ENCODE peak calls at places on chromosomes 5 and 9, in eight cellular contexts. A is kidney epithelial cell, Y is omental fat pad, L is WTC11, F is upper lobe of right lung, O is uterus, U is GM12864, G is psoas muscle. S is an unnamed sample.

GRCh38 chr9:77909306-77909705 is 122.3 kb downstream of the GNAQ start:
- DNase-seq in A (no peak), Y (no peak), L (no peak), F (no peak), O (no peak), U (no peak), G (no peak), S (no peak)

GRCh38 chr5:139295692-139296091 is 2.2 kb downstream of the MATR3 start:
- DNase-seq in A (no peak), Y (no peak), L (no peak), F (no peak), O (no peak), U (no peak), G (no peak), S (no peak)

GRCh38 chr5:159198063-159199036 is 11.0 kb downstream of the RNF145 start:
- DNase-seq in A (no peak), Y (no peak), L (no peak), F (no peak), O (no peak), U (peak), G (no peak), S (no peak)

GRCh38 chr5:111781200-111781599 is 24.2 kb upstream of the NREP start:
- DNase-seq in A (no peak), Y (no peak), L (no peak), F (peak), O (peak), U (no peak), G (peak), S (no peak)

GRCh38 chr9:84054341-84055010 is 73.9 kb downstream of the RMI1 start:
- DNase-seq in A (no peak), Y (no peak), L (no peak), F (no peak), O (no peak), U (no peak), G (peak), S (no peak)

GRCh38 chr5:112548246-112548982 is 129.3 kb upstream of the EPB41L4A start:
- DNase-seq in A (peak), Y (no peak), L (no peak), F (no peak), O (no peak), U (no peak), G (no peak), S (no peak)

GRCh38 chr5:173890195-173890951 is 2.2 kb downstream of the CPEB4 start:
- DNase-seq in A (no peak), Y (no peak), L (peak), F (no peak), O (peak), U (no peak), G (peak), S (peak)

GRCh38 chr9:89359636-89360315 is 41.5 kb downstream of the SECISBP2 start:
- DNase-seq in A (no peak), Y (no peak), L (no peak), F (no peak), O (no peak), U (no peak), G (no peak), S (no peak)

GRCh38 chr9:18626046-18626698 is 152.2 kb downstream of the ADAMTSL1 start:
- DNase-seq in A (no peak), Y (no peak), L (no peak), F (no peak), O (no peak), U (no peak), G (no peak), S (no peak)

GRCh38 chr9:25913806-25914205 is 235.6 kb upstream of the TUSC1 start:
- DNase-seq in A (no peak), Y (no peak), L (no peak), F (no peak), O (no peak), U (no peak), G (no peak), S (no peak)

GRCh38 chr9:21708225-21708624 is 94.2 kb upstream of the MTAP start:
- DNase-seq in A (no peak), Y (no peak), L (no peak), F (no peak), O (no peak), U (no peak), G (no peak), S (no peak)

GRCh38 chr5:118919016-118919415 is 69.3 kb downstream of the DTWD2 start:
- DNase-seq in A (no peak), Y (no peak), L (no peak), F (no peak), O (no peak), U (no peak), G (no peak), S (no peak)

GRCh38 chr5:67416133-67416937 is 219.7 kb upstream of the CD180 start:
- DNase-seq in A (no peak), Y (no peak), L (no peak), F (no peak), O (no peak), U (no peak), G (no peak), S (no peak)

GRCh38 chr5:34012791-34013190 is 4.9 kb upstream of the AMACR start:
- DNase-seq in A (no peak), Y (no peak), L (no peak), F (no peak), O (no peak), U (no peak), G (no peak), S (no peak)

GRCh38 chr5:174464504-174465165 is 259.7 kb upstream of the MSX2 start:
- DNase-seq in A (no peak), Y (no peak), L (no peak), F (no peak), O (no peak), U (no peak), G (no peak), S (no peak)

GRCh38 chr9:77964258-77964657 is 67.4 kb downstream of the GNAQ start:
- DNase-seq in A (no peak), Y (no peak), L (no peak), F (no peak), O (no peak), U (no peak), G (no peak), S (no peak)

GRCh38 chr9:120715331-120715924 is 1.2 kb upstream of the MEGF9 start:
- DNase-seq in A (peak), Y (no peak), L (peak), F (no peak), O (peak), U (no peak), G (peak), S (no peak)

GRCh38 chr9:121818016-121818661 is 166.7 kb downstream of the DAB2IP start:
- DNase-seq in A (no peak), Y (no peak), L (no peak), F (peak), O (no peak), U (no peak), G (no peak), S (no peak)

GRCh38 chr9:26524225-26524624 is 368.4 kb downstream of the CAAP1 start:
- DNase-seq in A (no peak), Y (no peak), L (no peak), F (no peak), O (peak), U (no peak), G (no peak), S (no peak)

GRCh38 chr9:134867917-134868750 is 12.5 kb upstream of the FCN2 start:
- DNase-seq in A (no peak), Y (no peak), L (no peak), F (peak), O (peak), U (no peak), G (no peak), S (no peak)

GRCh38 chr5:180441577-180441976 is 52.6 kb upstream of the CNOT6 start:
- DNase-seq in A (no peak), Y (peak), L (no peak), F (peak), O (no peak), U (no peak), G (peak), S (no peak)

GRCh38 chr9:128005938-128006337 is 25.1 kb upstream of the EEIG1 start:
- DNase-seq in A (no peak), Y (no peak), L (no peak), F (no peak), O (peak), U (no peak), G (peak), S (peak)

GRCh38 chr5:158886086-158886485 is 213.6 kb downstream of the EBF1 start:
- DNase-seq in A (no peak), Y (no peak), L (no peak), F (no peak), O (no peak), U (no peak), G (no peak), S (no peak)

GRCh38 chr9:22278426-22278825 is 168.2 kb upstream of the DMRTA1 start:
- DNase-seq in A (no peak), Y (no peak), L (no peak), F (no peak), O (no peak), U (no peak), G (no peak), S (no peak)

GRCh38 chr5:172420215-172420934 is 34.0 kb downstream of the SH3PXD2B start:
- DNase-seq in A (no peak), Y (peak), L (peak), F (peak), O (peak), U (peak), G (peak), S (no peak)

GRCh38 chr9:125805057-125805456 is 57.9 kb downstream of the PBX3 start:
- DNase-seq in A (no peak), Y (no peak), L (no peak), F (no peak), O (no peak), U (no peak), G (no peak), S (no peak)

GRCh38 chr9:126671381-126671831 is 57.7 kb downstream of the LMX1B start:
- DNase-seq in A (no peak), Y (no peak), L (no peak), F (no peak), O (no peak), U (no peak), G (no peak), S (no peak)

GRCh38 chr9:86185872-86186271 is 73.6 kb downstream of the C9orf153 start:
- DNase-seq in A (no peak), Y (no peak), L (no peak), F (no peak), O (no peak), U (no peak), G (no peak), S (no peak)

GRCh38 chr9:25857167-25857566 is 178.9 kb upstream of the TUSC1 start:
- DNase-seq in A (no peak), Y (no peak), L (no peak), F (no peak), O (no peak), U (no peak), G (no peak), S (no peak)

GRCh38 chr5:67100301-67100700 is 96.3 kb downstream of the CD180 start:
- DNase-seq in A (no peak), Y (no peak), L (no peak), F (no peak), O (no peak), U (no peak), G (no peak), S (no peak)

GRCh38 chr5:74772359-74772758 is 5.3 kb downstream of the NSA2 start:
- DNase-seq in A (no peak), Y (no peak), L (no peak), F (no peak), O (no peak), U (no peak), G (no peak), S (no peak)

GRCh38 chr5:53730938-53731337 is 170.5 kb downstream of the NDUFS4 start:
- DNase-seq in A (no peak), Y (no peak), L (no peak), F (no peak), O (no peak), U (no peak), G (no peak), S (peak)

GRCh38 chr9:36450110-36450732 is 50.2 kb upstream of the RNF38 start:
- DNase-seq in A (peak), Y (no peak), L (no peak), F (no peak), O (no peak), U (no peak), G (no peak), S (peak)

GRCh38 chr5:148979104-148979723 is 83.6 kb downstream of the SH3TC2 start:
- DNase-seq in A (no peak), Y (no peak), L (no peak), F (peak), O (no peak), U (no peak), G (peak), S (no peak)

GRCh38 chr9:90458485-90458884 is 184.1 kb downstream of the DIRAS2 start:
- DNase-seq in A (no peak), Y (no peak), L (peak), F (no peak), O (no peak), U (no peak), G (no peak), S (peak)

GRCh38 chr9:33637881-33638280 is 113.8 kb downstream of the ANKRD18B start:
- DNase-seq in A (no peak), Y (no peak), L (no peak), F (no peak), O (no peak), U (no peak), G (no peak), S (no peak)

GRCh38 chr9:81083062-81083461 is 606.3 kb downstream of the TLE1 start:
- DNase-seq in A (no peak), Y (no peak), L (peak), F (no peak), O (no peak), U (no peak), G (no peak), S (no peak)
- TF ChIP-seq CTCF in A (peak), Y (no peak), L (no peak), F (no peak), O (peak), U (peak), G (no peak), S (no peak)

GRCh38 chr5:133995903-133996563 is 8.7 kb downstream of the VDAC1 start:
- DNase-seq in A (no peak), Y (no peak), L (no peak), F (no peak), O (no peak), U (no peak), G (peak), S (no peak)

GRCh38 chr5:133994990-133995333 is 9.8 kb downstream of the VDAC1 start:
- DNase-seq in A (no peak), Y (no peak), L (no peak), F (no peak), O (no peak), U (no peak), G (no peak), S (no peak)

GRCh38 chr5:133995341-133995740 is 9.4 kb downstream of the VDAC1 start:
- DNase-seq in A (no peak), Y (no peak), L (no peak), F (no peak), O (no peak), U (no peak), G (no peak), S (no peak)

GRCh38 chr5:133998807-133999206 is 6.0 kb downstream of the VDAC1 start:
- DNase-seq in A (no peak), Y (no peak), L (no peak), F (no peak), O (no peak), U (no peak), G (no peak), S (no peak)

GRCh38 chr5:133996683-133997252 is 8.0 kb downstream of the VDAC1 start:
- DNase-seq in A (no peak), Y (no peak), L (peak), F (no peak), O (no peak), U (no peak), G (no peak), S (peak)
- TF ChIP-seq CTCF in A (peak), Y (no peak), L (peak), F (peak), O (no peak), U (peak), G (no peak), S (peak)

DNA sequence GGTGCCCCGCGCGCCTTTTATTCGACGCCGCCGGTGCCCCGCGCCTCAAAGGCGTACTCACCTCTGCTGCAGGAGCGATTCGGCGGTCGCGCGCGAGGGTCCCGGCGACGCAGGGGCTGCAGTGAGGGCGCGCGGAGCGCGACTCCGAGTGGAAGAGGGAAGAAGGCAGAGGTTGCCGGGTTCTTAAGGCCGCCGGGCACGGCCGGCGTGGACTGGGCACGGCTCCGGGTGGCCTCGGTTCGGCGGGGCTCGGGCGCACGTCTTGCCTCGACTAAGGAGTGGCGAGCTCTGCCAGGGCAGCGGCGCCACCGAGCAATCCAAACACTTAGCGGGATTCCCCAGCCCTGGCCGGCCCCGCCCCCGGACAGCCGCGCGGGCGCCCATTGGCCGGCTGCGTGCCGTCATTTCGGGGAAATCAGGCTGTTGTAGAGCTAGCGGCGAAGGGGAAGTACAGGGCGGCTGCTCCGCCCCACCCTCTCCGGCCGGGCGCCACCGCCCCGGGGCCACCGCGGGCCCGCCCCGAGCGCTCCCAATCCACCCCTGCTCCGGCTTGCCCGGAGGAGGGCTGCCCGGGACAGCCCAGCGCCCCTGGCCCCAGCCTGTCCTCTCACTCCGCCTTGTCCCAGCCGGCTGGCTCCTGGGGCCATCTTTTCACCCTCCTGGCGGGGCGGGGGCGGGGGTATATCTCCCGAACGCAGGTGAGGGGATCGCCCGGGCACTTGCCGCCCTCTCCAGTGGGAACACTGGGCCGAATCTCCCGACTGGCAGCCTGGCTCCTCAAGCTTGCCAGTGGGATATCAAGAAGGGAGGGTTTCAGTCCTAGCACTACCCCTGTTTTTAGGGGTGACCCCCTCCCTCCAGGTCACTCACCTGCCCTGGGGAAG is at the start of gene IRF1:
- DNase-seq in A (peak), Y (peak), L (peak), F (peak), O (peak), U (peak), G (peak), S (peak)
- TF ChIP-seq CTCF in A (no peak), Y (no peak), L (no peak), F (peak), O (peak), U (no peak), G (peak), S (peak)

DNA sequence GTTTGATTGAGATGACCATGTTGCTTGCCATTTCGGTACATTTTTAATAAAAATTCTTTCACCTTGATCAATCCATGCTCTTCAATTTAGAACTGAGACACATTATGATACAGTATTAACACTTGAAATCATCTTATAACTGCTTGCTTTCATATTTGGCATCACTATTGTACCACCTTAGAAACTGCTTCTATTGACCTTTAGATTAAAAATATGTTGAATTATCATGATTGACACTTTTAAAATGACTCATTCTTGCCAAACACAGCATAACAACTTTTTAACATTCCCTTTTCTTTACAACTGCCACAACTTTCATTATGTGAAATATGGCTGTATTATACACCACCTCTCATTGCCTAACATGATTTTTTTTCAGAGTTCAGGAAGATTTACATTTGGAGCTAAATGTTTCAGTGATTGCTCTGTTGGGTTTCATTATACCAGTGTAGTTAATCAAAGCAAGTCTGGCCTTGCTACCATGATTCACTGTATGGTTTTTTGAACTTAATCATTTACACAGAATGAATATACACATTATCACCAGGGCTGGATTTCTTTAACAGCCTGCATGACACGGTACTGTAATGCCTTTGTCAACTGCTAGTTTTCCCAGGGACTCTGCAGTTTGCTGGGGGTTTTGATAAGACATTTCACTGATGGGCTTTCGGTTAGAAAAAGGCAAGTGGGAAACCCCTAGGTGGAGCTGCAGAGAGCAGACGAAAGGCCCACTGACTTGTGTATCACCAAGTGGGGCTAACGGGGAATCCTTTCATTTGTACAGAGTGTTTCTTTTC is 93.6 kb upstream of the TLE4 start:
- DNase-seq in A (peak), Y (no peak), L (peak), F (no peak), O (no peak), U (no peak), G (no peak), S (peak)
- TF ChIP-seq CTCF in A (peak), Y (no peak), L (no peak), F (peak), O (no peak), U (peak), G (peak), S (no peak)

DNA sequence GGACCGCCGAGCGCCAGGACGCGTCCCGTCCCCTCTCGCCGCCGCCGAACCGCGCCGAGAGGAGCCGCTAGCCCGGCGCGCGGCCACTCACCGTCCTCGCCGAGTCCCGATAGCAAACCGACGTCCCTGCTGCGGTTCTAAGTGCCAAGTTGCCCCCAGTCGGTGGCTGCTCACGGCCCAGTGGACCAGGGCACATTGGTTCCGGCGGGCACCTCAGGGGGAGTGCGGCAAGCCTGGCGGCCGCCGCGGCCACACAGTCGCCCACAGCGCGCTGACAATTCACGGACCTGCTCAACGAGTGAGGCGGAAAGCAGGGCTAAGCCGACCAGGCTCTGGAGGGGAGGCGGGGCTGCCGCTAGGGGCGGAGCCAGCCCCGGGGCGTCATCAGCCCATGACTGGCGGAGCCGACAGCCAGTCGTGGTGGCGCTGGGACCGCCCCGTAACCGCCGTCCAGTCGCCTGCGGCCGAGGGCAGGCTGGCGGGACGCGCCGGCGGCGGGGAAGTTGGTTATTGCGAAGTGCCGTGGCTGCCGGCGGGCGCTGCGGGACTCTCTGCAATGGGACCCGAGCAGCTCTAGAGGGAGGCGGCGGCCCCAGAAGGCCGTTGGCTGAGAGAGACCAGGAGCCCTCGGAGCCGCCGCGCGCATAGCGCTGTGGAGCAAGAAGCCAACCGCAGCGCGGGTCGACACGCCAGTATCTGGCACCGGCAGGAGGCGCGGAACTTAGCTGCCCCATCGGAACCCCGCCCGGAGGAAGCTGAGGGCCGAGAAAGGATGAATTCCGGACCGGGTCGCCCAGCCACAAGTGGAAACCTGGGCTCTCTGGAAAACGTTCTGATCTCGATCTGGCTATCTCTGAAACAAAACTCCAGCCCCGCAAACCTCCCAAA is at the start of gene MARCHF3:
- DNase-seq in A (peak), Y (peak), L (peak), F (peak), O (peak), U (peak), G (peak), S (peak)
- TF ChIP-seq CTCF in A (peak), Y (no peak), L (no peak), F (peak), O (peak), U (no peak), G (peak), S (no peak)